ENCODE peak calls at places on chromosome 10, in four cellular contexts. P is neural crest cell, W is upper lobe of left lung, A is adrenal gland. X is an unnamed sample.

GRCh38 chr10:131126321-131127121 is 185.0 kb downstream of the TCERG1L start:
- DNase-seq in P (no peak), W (no peak), A (no peak), X (no peak)

GRCh38 chr10:124671486-124672075 is 72.6 kb downstream of the FAM53B start:
- DNase-seq in P (no peak), W (peak; percentile 68), A (no peak), X (no peak)

GRCh38 chr10:45566415-45566814 is 106.2 kb downstream of the ZFAND4 start:
- DNase-seq in P (no peak), W (no peak), A (no peak), X (no peak)

GRCh38 chr10:60417024-60417423 is 27.3 kb upstream of the ANK3 start:
- DNase-seq in P (no peak), W (no peak), A (no peak), X (no peak)

GRCh38 chr10:124001391-124002260 is 91.8 kb downstream of the CHST15 start:
- DNase-seq in P (no peak), W (peak; percentile 21), A (no peak), X (peak; percentile 59)

GRCh38 chr10:89589091-89589725 is 53.8 kb upstream of the SLC16A12 start:
- DNase-seq in P (no peak), W (no peak), A (no peak), X (no peak)

GRCh38 chr10:117162093-117163021 is 24.3 kb upstream of the VAX1 start:
- DNase-seq in P (no peak), W (no peak), A (no peak), X (no peak)

GRCh38 chr10:70886921-70887665 is 1.3 kb downstream of the PCBD1 start:
- DNase-seq in P (no peak), W (no peak), A (peak; percentile 23), X (no peak)

GRCh38 chr10:27625452-27626345 is 119.9 kb downstream of the MKX start:
- DNase-seq in P (no peak), W (no peak), A (no peak), X (no peak)

GRCh38 chr10:116947838-116948529 is 57.0 kb downstream of the SHTN1 start:
- DNase-seq in P (no peak), W (no peak), A (peak; percentile 14), X (no peak)

GRCh38 chr10:129921065-129921670 is 42.9 kb downstream of the EBF3 start:
- DNase-seq in P (no peak), W (no peak), A (no peak), X (no peak)

GRCh38 chr10:13728898-13729535 is 142.3 kb downstream of the PRPF18 start:
- DNase-seq in P (no peak), W (peak; percentile 56), A (no peak), X (no peak)

GRCh38 chr10:48606530-48607355 is 1.9 kb upstream of the ARHGAP22 start:
- DNase-seq in P (no peak), W (peak; percentile 63), A (peak; percentile 23), X (peak; percentile 27)

GRCh38 chr10:55320187-55320586 is 519.2 kb upstream of the PCDH15 start:
- DNase-seq in P (no peak), W (no peak), A (no peak), X (no peak)

GRCh38 chr10:16470747-16471146 is 33.9 kb downstream of the PTER start:
- DNase-seq in P (no peak), W (no peak), A (peak; percentile 15), X (no peak)

GRCh38 chr10:949446-949845 is 17.9 kb upstream of the LARP4B start:
- DNase-seq in P (no peak), W (no peak), A (no peak), X (no peak)

GRCh38 chr10:101021239-101021638 is 9.7 kb downstream of the PDZD7 start:
- DNase-seq in P (no peak), W (no peak), A (no peak), X (peak; percentile 64)

GRCh38 chr10:17035446-17035845 is 94.2 kb downstream of the CUBN start:
- DNase-seq in P (no peak), W (no peak), A (no peak), X (no peak)

GRCh38 chr10:104209575-104210198 is 22.5 kb downstream of the CFAP43 start:
- DNase-seq in P (peak; percentile 36), W (peak; percentile 26), A (peak; percentile 30), X (no peak)

GRCh38 chr10:132846631-132847415 is 60.9 kb upstream of the NKX6-2 start:
- DNase-seq in P (no peak), W (peak; percentile 15), A (no peak), X (no peak)

GRCh38 chr10:14810969-14811953 is 26.6 kb downstream of the CDNF start:
- DNase-seq in P (no peak), W (no peak), A (no peak), X (no peak)

GRCh38 chr10:29873941-29874340 is 185.4 kb downstream of the JCAD start:
- DNase-seq in P (no peak), W (no peak), A (no peak), X (no peak)

GRCh38 chr10:25682203-25682950 is 251.7 kb upstream of the MYO3A start:
- DNase-seq in P (no peak), W (no peak), A (peak; percentile 54), X (no peak)

GRCh38 chr10:69703766-69704191 is 73.7 kb downstream of the FAM241B start:
- DNase-seq in P (no peak), W (no peak), A (no peak), X (no peak)

GRCh38 chr10:62087341-62087740 is 181.3 kb downstream of the RTKN2 start:
- DNase-seq in P (no peak), W (no peak), A (no peak), X (no peak)

GRCh38 chr10:124611738-124612137 is 132.4 kb downstream of the FAM53B start:
- DNase-seq in P (no peak), W (peak; percentile 56), A (no peak), X (no peak)

GRCh38 chr10:6202684-6203330 is at the start of gene PFKFB3:
- DNase-seq in P (peak; percentile 99), W (peak; percentile 96), A (peak; percentile 97), X (peak; percentile 98)

GRCh38 chr10:114618722-114619121 is 39.4 kb downstream of the ABLIM1 start:
- DNase-seq in P (no peak), W (no peak), A (peak; percentile 48), X (no peak)

GRCh38 chr10:19945275-19945674 is 129.0 kb downstream of the PLXDC2 start:
- DNase-seq in P (no peak), W (no peak), A (peak; percentile 53), X (no peak)

GRCh38 chr10:124162774-124163354 is 69.5 kb upstream of the CHST15 start:
- DNase-seq in P (no peak), W (no peak), A (no peak), X (no peak)

GRCh38 chr10:61899997-61900828 is 1.3 kb upstream of the ARID5B start:
- DNase-seq in P (peak; percentile 28), W (peak; percentile 79), A (peak; percentile 57), X (no peak)

GRCh38 chr10:77080361-77081027 is 557.1 kb downstream of the KCNMA1 start:
- DNase-seq in P (no peak), W (no peak), A (no peak), X (no peak)

GRCh38 chr10:77085344-77085743 is 552.3 kb downstream of the KCNMA1 start:
- DNase-seq in P (no peak), W (no peak), A (no peak), X (no peak)

GRCh38 chr10:77084431-77085144 is 553.0 kb downstream of the KCNMA1 start:
- DNase-seq in P (no peak), W (no peak), A (no peak), X (no peak)

GRCh38 chr10:77081411-77082010 is 556.1 kb downstream of the KCNMA1 start:
- DNase-seq in P (no peak), W (no peak), A (no peak), X (no peak)

GRCh38 chr10:77082601-77083252 is 554.9 kb downstream of the KCNMA1 start:
- DNase-seq in P (no peak), W (no peak), A (no peak), X (no peak)
- TF ChIP-seq CTCF in P (peak; percentile 47), W (no peak), A (no peak), X (peak; percentile 50)

GRCh38 chr10:92183199-92183598 is 107.7 kb downstream of the CPEB3 start:
- DNase-seq in P (no peak), W (no peak), A (no peak), X (no peak)

GRCh38 chr10:92184977-92185376 is 105.9 kb downstream of the CPEB3 start:
- DNase-seq in P (no peak), W (no peak), A (no peak), X (no peak)

GRCh38 chr10:92180326-92180881 is 110.5 kb downstream of the CPEB3 start:
- DNase-seq in P (no peak), W (no peak), A (no peak), X (no peak)

GRCh38 chr10:92177546-92177945 is 113.3 kb downstream of the CPEB3 start:
- DNase-seq in P (no peak), W (no peak), A (no peak), X (no peak)

DNA sequence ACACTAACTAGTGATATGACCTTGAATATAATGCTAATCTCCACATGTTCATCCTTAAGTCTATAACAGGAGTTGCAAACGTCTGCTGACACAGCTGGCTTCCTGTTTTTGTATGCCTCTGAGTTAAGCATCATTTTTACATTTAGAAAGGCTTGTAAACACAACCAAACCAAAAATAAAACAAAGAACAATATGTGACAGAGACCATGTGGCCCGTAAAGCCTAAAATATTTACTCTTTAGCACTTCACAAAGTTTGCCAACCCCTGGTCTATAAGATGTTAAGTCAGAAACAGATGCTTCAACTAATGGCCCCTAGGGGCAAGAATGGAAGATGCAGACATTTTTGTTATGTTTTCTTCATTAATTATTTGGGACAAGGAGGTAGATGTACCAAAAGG is 109.3 kb downstream of the CPEB3 start:
- DNase-seq in P (no peak), W (no peak), A (no peak), X (no peak)
- TF ChIP-seq CTCF in P (peak; percentile 55), W (peak; percentile 17), A (no peak), X (peak; percentile 65)

GRCh38 chr10:126373137-126373536 is 15.1 kb downstream of the ADAM12 start:
- DNase-seq in P (no peak), W (no peak), A (no peak), X (no peak)
- TF ChIP-seq CTCF in P (no peak), W (peak; percentile 7), A (no peak), X (no peak)

GRCh38 chr10:28738200-28738599 is 60.9 kb downstream of the BAMBI start:
- DNase-seq in P (no peak), W (no peak), A (no peak), X (no peak)
- TF ChIP-seq CTCF in P (peak; percentile 20), W (no peak), A (no peak), X (peak; percentile 28)

DNA sequence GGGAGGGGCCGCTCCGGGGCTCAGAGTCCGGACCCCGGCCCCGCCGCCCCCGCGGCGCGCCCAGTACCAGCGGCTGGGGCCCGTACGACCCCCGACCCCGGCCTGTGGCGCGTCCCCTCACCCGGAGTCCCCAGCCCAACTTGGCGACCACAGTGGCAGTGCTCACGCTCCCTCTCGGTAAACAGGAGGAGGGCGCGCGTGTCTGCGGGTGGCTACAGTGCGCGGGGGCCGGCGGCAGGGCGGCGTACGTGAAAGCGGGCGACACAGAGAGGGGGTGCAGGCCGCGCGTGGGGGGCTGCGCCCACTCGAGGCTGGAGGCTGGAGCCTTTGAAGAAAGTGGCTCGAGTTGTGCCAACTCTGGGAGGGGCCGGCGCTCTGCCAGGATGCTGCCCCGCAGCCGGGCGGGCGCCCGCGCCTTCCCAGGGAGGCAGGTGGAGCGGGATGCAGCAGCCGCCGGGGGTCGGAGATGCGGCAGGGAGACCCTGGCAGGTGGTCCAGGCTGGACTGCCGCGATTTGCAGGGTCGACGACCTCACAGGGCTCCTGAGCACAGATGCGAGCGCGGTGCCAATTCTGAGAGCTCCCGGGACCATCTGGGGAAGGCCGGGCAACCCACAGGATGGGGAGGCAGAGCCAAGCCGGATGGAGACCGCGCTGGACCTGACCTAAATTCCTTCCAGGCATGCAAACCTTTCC is 655 bp downstream of the PTPRE start:
- DNase-seq in P (no peak), W (peak; percentile 47), A (peak; percentile 77), X (peak; percentile 69)
- TF ChIP-seq CTCF in P (no peak), W (no peak), A (no peak), X (no peak)

X was measured in type B pancreatic cell.